ENCODE peak calls at places on chromosomes 16 and 17, in four cellular contexts. F is neural crest cell, P is CMK, K is tibial artery. Z is an unnamed sample.

GRCh38 chr16:81558444-81559175 is 114.0 kb downstream of the CMIP start:
- DNase-seq in K (peak), P (no peak), F (no peak), Z (no peak)

GRCh38 chr17:81251091-81251942 is 12.2 kb downstream of the NDUFAF8 start:
- DNase-seq in K (no peak), P (no peak), F (no peak), Z (no peak)

GRCh38 chr16:74169687-74170522 is 126.7 kb upstream of the PSMD7 start:
- DNase-seq in P (no peak), K (no peak), F (no peak), Z (no peak)

GRCh38 chr16:28193530-28194423 is 18.0 kb downstream of the XPO6 start:
- DNase-seq in K (no peak), P (no peak), F (no peak), Z (no peak)

GRCh38 chr16:20784204-20784603 is 20.4 kb downstream of the ACSM3 start:
- DNase-seq in F (no peak), P (no peak), K (no peak), Z (no peak)

GRCh38 chr17:55344514-55344997 is 77.1 kb downstream of the MMD start:
- DNase-seq in F (no peak), P (peak), K (no peak), Z (no peak)

GRCh38 chr17:8930664-8931063 is 34.8 kb downstream of the PIK3R5 start:
- DNase-seq in K (no peak), P (no peak), F (no peak), Z (no peak)

GRCh38 chr16:2511128-2511785 is 2.5 kb upstream of the ATP6V0C start:
- DNase-seq in K (peak), P (no peak), F (no peak), Z (peak)

GRCh38 chr16:74623214-74623842 is 16.4 kb upstream of the GLG1 start:
- DNase-seq in K (no peak), F (no peak), P (peak), Z (peak)

GRCh38 chr17:9024497-9024896 is 3.2 kb downstream of the NTN1 start:
- DNase-seq in F (no peak), K (no peak), P (no peak), Z (no peak)

GRCh38 chr16:88784856-88785105 is 239 bp downstream of the PIEZO1 start:
- DNase-seq in P (no peak), K (no peak), F (no peak), Z (no peak)

Z was measured in sciatic nerve.